ENCODE peak calls at places on chromosome X, in nine cellular contexts. T is fibroblast of lung, U is fibroblast of mammary gland, P is sigmoid colon, J is Caco-2, F is endodermal cell, I is hepatocyte, H is GM12878, Q is astrocyte of the spinal cord. Z is an unnamed sample.

GRCh38 chrX:13994681-13995080 is 35.0 kb downstream of the GEMIN8 start:
- DNase-seq in T (no peak), U (peak; percentile 83), P (no peak), J (no peak), F (no peak), I (no peak), H (no peak), Q (no peak), Z (no peak)

GRCh38 chrX:12970691-12971202 is 4.2 kb upstream of the TMSB4X start:
- DNase-seq in T (peak; percentile 68), U (peak; percentile 79), P (no peak), J (peak; percentile 26), F (peak; percentile 80), I (peak; percentile 79), H (peak; percentile 55), Q (peak; percentile 74), Z (no peak)

GRCh38 chrX:70592091-70592490 is 147.5 kb downstream of the DLG3 start:
- DNase-seq in T (peak; percentile 55), U (peak; percentile 82), P (no peak), J (no peak), F (no peak), I (peak; percentile 10), H (no peak), Q (peak; percentile 43), Z (peak; percentile 37)

GRCh38 chrX:86369847-86370630 is 221.8 kb downstream of the DACH2 start:
- DNase-seq in T (no peak), U (no peak), P (no peak), J (peak; percentile 0), F (no peak), I (no peak), H (no peak), Q (peak; percentile 11), Z (peak; percentile 0)

GRCh38 chrX:69231903-69232302 is 66.7 kb upstream of the PJA1 start:
- DNase-seq in T (no peak), U (peak; percentile 53), P (no peak), J (no peak), F (peak; percentile 24), I (no peak), H (no peak), Q (no peak), Z (peak; percentile 1)

GRCh38 chrX:43469391-43470054 is 186.6 kb upstream of the MAOA start:
- DNase-seq in T (no peak), U (no peak), P (no peak), J (no peak), F (no peak), I (no peak), H (no peak), Q (no peak), Z (no peak)

GRCh38 chrX:95760356-95760755 is 924.3 kb upstream of the DIAPH2 start:
- DNase-seq in T (no peak), U (no peak), P (no peak), J (no peak), F (no peak), I (no peak), H (no peak), Q (no peak), Z (no peak)

GRCh38 chrX:154490021-154490413 is 412 bp downstream of the SLC10A3 start:
- DNase-seq in T (peak; percentile 49), U (peak; percentile 66), P (peak; percentile 82), J (peak; percentile 5), F (peak; percentile 46), I (peak; percentile 45), H (no peak), Q (peak; percentile 41), Z (no peak)

GRCh38 chrX:70219938-70220764 is 14.3 kb upstream of the AWAT1 start:
- DNase-seq in T (peak; percentile 23), U (peak; percentile 79), P (no peak), J (peak; percentile 72), F (peak; percentile 63), I (peak; percentile 73), H (no peak), Q (peak; percentile 77), Z (peak; percentile 25)

GRCh38 chrX:25442501-25442900 is 426.7 kb upstream of the ARX start:
- DNase-seq in T (no peak), U (no peak), P (no peak), J (no peak), F (peak; percentile 40), I (peak; percentile 6), H (no peak), Q (no peak), Z (no peak)
- TF ChIP-seq CTCF in T (no peak), U (no peak), P (no peak), J (peak; percentile 20), F (peak; percentile 60), I (peak; percentile 24), H (no peak), Q (no peak), Z (no peak)

DNA sequence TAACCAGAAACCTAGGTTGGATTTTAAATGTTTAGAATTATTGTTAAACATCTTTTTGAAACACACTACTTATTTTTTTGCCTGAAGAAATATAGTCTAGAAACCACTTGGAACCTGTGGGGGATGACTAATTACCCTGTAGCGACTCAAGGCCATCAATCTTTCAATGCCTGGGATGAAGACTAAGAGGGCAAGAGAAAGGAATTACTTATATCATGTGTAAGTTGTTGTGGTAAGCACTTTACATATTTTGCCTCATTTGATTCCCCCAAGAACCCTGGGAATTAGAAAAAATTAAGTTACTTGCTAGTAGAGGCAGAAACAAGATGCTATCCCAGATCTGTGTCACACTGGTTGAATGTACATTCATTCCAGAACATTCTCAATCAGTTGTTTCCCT is 170.9 kb upstream of the GRIA3 start:
- DNase-seq in T (peak; percentile 52), U (peak; percentile 14), P (no peak), J (no peak), F (no peak), I (no peak), H (no peak), Q (no peak), Z (no peak)
- H3K4me3 ChIP-seq in T (no peak overlapping the region), U (no peak overlapping the region), P (no peak overlapping the region), J (no peak overlapping the region), F (no peak overlapping the region), I (no peak overlapping the region), H (no peak overlapping the region), Q (no peak overlapping the region), Z (no peak overlapping the region)

GRCh38 chrX:107849747-107850478 is 24.2 kb downstream of the MID2 start:
- DNase-seq in T (no peak), U (peak; percentile 19), P (no peak), J (no peak), F (peak; percentile 69), I (no peak), H (no peak), Q (no peak), Z (no peak)
- TF ChIP-seq CTCF in T (no peak), U (peak; percentile 38), P (no peak), J (no peak), F (peak; percentile 64), I (no peak), H (no peak), Q (peak; percentile 13), Z (peak; percentile 32)

GRCh38 chrX:132216283-132216682 is 3.0 kb downstream of the RAP2C start:
- DNase-seq in T (peak; percentile 6), U (peak; percentile 18), P (no peak), J (no peak), F (no peak), I (no peak), H (no peak), Q (no peak), Z (no peak)

GRCh38 chrX:132218100-132218807 is 993 bp downstream of the RAP2C start:
- DNase-seq in T (peak; percentile 82), U (peak; percentile 86), P (peak; percentile 91), J (peak; percentile 86), F (peak; percentile 90), I (peak; percentile 90), H (peak; percentile 45), Q (peak; percentile 78), Z (peak; percentile 66)

GRCh38 chrX:132216806-132217202 is 2.4 kb downstream of the RAP2C start:
- DNase-seq in T (peak; percentile 47), U (peak; percentile 59), P (no peak), J (no peak), F (no peak), I (peak; percentile 17), H (no peak), Q (peak; percentile 31), Z (no peak)

GRCh38 chrX:132217203-132218073 is 1.8 kb downstream of the RAP2C start:
- DNase-seq in T (peak; percentile 81), U (peak; percentile 79), P (peak; percentile 80), J (peak; percentile 65), F (peak; percentile 86), I (peak; percentile 88), H (peak; percentile 57), Q (peak; percentile 80), Z (peak; percentile 53)

GRCh38 chrX:132214518-132214917 is 4.7 kb downstream of the RAP2C start:
- DNase-seq in T (no peak), U (no peak), P (no peak), J (no peak), F (no peak), I (no peak), H (no peak), Q (no peak), Z (no peak)
- H3K4me3 ChIP-seq in T (peak overlapping the region; percentile 92), U (no peak overlapping the region), P (no peak overlapping the region), J (no peak overlapping the region), F (no peak overlapping the region), I (no peak overlapping the region), H (peak overlapping the region; percentile 52), Q (no peak overlapping the region), Z (no peak overlapping the region)

DNA sequence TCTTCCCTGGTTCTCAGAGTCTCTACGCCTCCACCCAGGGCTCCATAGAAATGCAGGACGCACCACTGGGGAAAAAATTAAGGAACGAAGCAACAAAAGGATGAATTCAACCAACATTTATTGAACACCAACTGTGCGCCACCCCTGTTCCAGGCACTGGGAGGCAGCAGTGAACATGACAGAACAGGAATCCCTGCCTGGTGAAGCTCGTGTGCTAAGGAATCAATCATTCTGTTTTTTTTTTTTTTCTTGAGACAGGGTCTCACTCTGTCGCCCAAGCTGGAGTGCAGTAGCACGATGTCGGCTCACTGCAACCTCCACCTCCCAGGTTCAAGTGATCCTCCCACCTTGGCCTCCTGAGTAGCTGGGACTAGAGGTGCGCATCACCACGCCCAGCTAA is 1.9 kb upstream of the FTSJ1 start:
- DNase-seq in T (no peak), U (peak; percentile 43), P (no peak), J (peak; percentile 22), F (no peak), I (no peak), H (no peak), Q (no peak), Z (no peak)
- TF ChIP-seq CTCF in T (peak; percentile 10), U (peak; percentile 49), P (no peak), J (peak; percentile 26), F (peak; percentile 62), I (peak; percentile 4), H (peak; percentile 34), Q (peak; percentile 27), Z (peak; percentile 57)

Z was measured in brain microvascular endothelial cell.